ENCODE peak calls at places on chromosome 20, in six cellular contexts. C is psoas muscle, W is SK-N-SH, T is fibroblast of villous mesenchyme, J is heart left ventricle, L is fibroblast of lung. R is an unnamed sample.

GRCh38 chr20:51910202-51911050 is 108.1 kb upstream of the SALL4 start:
- DNase-seq in T (peak; percentile 26), C (no peak), J (no peak), L (peak; percentile 75), W (peak; percentile 36), R (no peak)

GRCh38 chr20:47360207-47360488 is 3.6 kb upstream of the ZMYND8 start:
- DNase-seq in T (peak; percentile 90), C (no peak), W (no peak), L (peak; percentile 44), J (no peak), R (peak; percentile 84)

GRCh38 chr20:731891-732560 is 36.3 kb downstream of the SLC52A3 start:
- DNase-seq in J (no peak), W (no peak), C (no peak), T (no peak), L (no peak), R (peak; percentile 10)

GRCh38 chr20:9993133-9993532 is 41.7 kb upstream of the ANKEF1 start:
- DNase-seq in L (no peak), W (no peak), C (no peak), J (no peak), T (no peak), R (no peak)

GRCh38 chr20:32585011-32585518 is at the start of gene NOL4L:
- DNase-seq in C (no peak), T (peak; percentile 22), W (peak; percentile 81), J (peak; percentile 47), L (peak; percentile 32), R (peak; percentile 3)

GRCh38 chr20:11958852-11959251 is 41.2 kb downstream of the BTBD3 start:
- DNase-seq in C (no peak), L (peak; percentile 3), T (no peak), J (peak; percentile 30), W (no peak), R (peak; percentile 2)

GRCh38 chr20:50453533-50453932 is 56.6 kb upstream of the PTPN1 start:
- DNase-seq in J (no peak), W (no peak), L (no peak), C (no peak), T (no peak), R (no peak)

GRCh38 chr20:137668-138131 is 4.7 kb upstream of the DEFB126 start:
- DNase-seq in L (no peak), J (no peak), W (peak; percentile 36), T (no peak), C (no peak), R (peak; percentile 6)

GRCh38 chr20:4787069-4787468 is 65.4 kb downstream of the PRND start:
- DNase-seq in W (no peak), T (peak; percentile 8), L (peak; percentile 29), J (no peak), C (no peak), R (peak; percentile 81)

GRCh38 chr20:41344477-41344876 is 3.9 kb downstream of the LPIN3 start:
- DNase-seq in T (no peak), J (peak; percentile 21), L (no peak), W (peak; percentile 13), C (no peak), R (no peak)

GRCh38 chr20:32285621-32286334 is 8.3 kb downstream of the KIF3B start:
- DNase-seq in L (peak; percentile 36), C (no peak), W (no peak), T (peak; percentile 60), J (no peak), R (peak; percentile 62)

GRCh38 chr20:49395183-49395582 is 87.3 kb downstream of the KCNB1 start:
- DNase-seq in L (no peak), J (no peak), T (peak; percentile 5), W (no peak), C (peak; percentile 47), R (peak; percentile 45)

GRCh38 chr20:1225263-1225728 is 548 bp upstream of the RAD21L1 start:
- DNase-seq in L (no peak), T (no peak), W (no peak), J (peak; percentile 36), C (no peak), R (no peak)

GRCh38 chr20:791056-791455 is 22.8 kb upstream of the SLC52A3 start:
- DNase-seq in T (no peak), C (no peak), W (no peak), J (no peak), L (no peak), R (no peak)

GRCh38 chr20:8139899-8140298 is 7.8 kb downstream of the PLCB1 start:
- DNase-seq in T (no peak), L (no peak), J (no peak), C (no peak), W (no peak), R (no peak)

GRCh38 chr20:50921055-50921454 is 10.2 kb downstream of the ADNP start:
- DNase-seq in L (peak; percentile 23), T (peak; percentile 47), W (no peak), C (no peak), J (no peak), R (peak; percentile 62)

GRCh38 chr20:63831696-63832686 is 927 bp upstream of the ZBTB46 start:
- DNase-seq in J (peak; percentile 75), C (peak; percentile 49), T (peak; percentile 65), W (peak; percentile 70), L (peak; percentile 32), R (no peak)

GRCh38 chr20:57260065-57260958 is 6.1 kb downstream of the BMP7 start:
- DNase-seq in J (peak; percentile 35), T (no peak), L (no peak), W (no peak), C (no peak), R (no peak)

GRCh38 chr20:13173201-13173600 is 47.9 kb upstream of the ISM1 start:
- DNase-seq in T (no peak), L (no peak), C (no peak), J (no peak), W (no peak), R (no peak)

GRCh38 chr20:40326794-40327193 is 362.2 kb downstream of the MAFB start:
- DNase-seq in L (no peak), J (peak; percentile 23), W (no peak), T (no peak), C (no peak), R (peak; percentile 16)

GRCh38 chr20:47265984-47266383 is 90.5 kb downstream of the ZMYND8 start:
- DNase-seq in J (no peak), C (no peak), W (no peak), L (no peak), T (no peak), R (no peak)

GRCh38 chr20:50478162-50479036 is 31.8 kb upstream of the PTPN1 start:
- DNase-seq in L (peak; percentile 54), C (peak; percentile 61), T (peak; percentile 77), J (peak; percentile 61), W (peak; percentile 44), R (peak; percentile 68)

GRCh38 chr20:23129891-23130621 is 43.9 kb upstream of the CD93 start:
- DNase-seq in T (no peak), C (no peak), L (no peak), W (no peak), J (no peak), R (no peak)

GRCh38 chr20:18176318-18176785 is 38.7 kb downstream of the KAT14 start:
- DNase-seq in T (no peak), C (no peak), W (no peak), L (no peak), J (no peak), R (no peak)

GRCh38 chr20:40268321-40269075 is 420.5 kb downstream of the MAFB start:
- DNase-seq in L (no peak), J (no peak), W (no peak), T (peak; percentile 62), C (no peak), R (no peak)

GRCh38 chr20:21077809-21078345 is 28.3 kb downstream of the LINC00237 start:
- DNase-seq in C (no peak), W (no peak), L (no peak), J (no peak), T (no peak), R (no peak)

GRCh38 chr20:14335122-14335521 is 2.3 kb downstream of the FLRT3 start:
- DNase-seq in C (no peak), W (no peak), T (no peak), J (no peak), L (no peak), R (no peak)

GRCh38 chr20:44689809-44690208 is 25.4 kb upstream of the CCN5 start:
- DNase-seq in L (no peak), J (no peak), C (no peak), W (peak; percentile 4), T (no peak), R (no peak)

GRCh38 chr20:44690781-44691423 is 24.3 kb upstream of the CCN5 start:
- DNase-seq in J (peak; percentile 44), W (no peak), T (no peak), C (no peak), L (no peak), R (peak; percentile 53)

GRCh38 chr20:44686934-44687333 is 28.2 kb upstream of the CCN5 start:
- DNase-seq in W (no peak), T (no peak), J (no peak), L (no peak), C (no peak), R (no peak)

GRCh38 chr20:44691424-44692423 is 23.4 kb upstream of the CCN5 start:
- DNase-seq in W (peak; percentile 3), T (no peak), J (peak; percentile 91), C (peak; percentile 80), L (peak; percentile 59), R (peak; percentile 79)

GRCh38 chr20:44688053-44688625 is 27.0 kb upstream of the CCN5 start:
- DNase-seq in C (no peak), W (no peak), L (no peak), J (no peak), T (no peak), R (no peak)
- TF ChIP-seq CTCF in C (no peak), W (peak; percentile 35), L (no peak), J (no peak), T (no peak), R (no peak)

GRCh38 chr20:54497931-54498718 is 22.7 kb downstream of the DOK5 start:
- DNase-seq in W (no peak), L (no peak), C (no peak), T (no peak), J (no peak), R (peak; percentile 30)
- H3K4me3 ChIP-seq in W (no peak overlapping the region), L (no peak overlapping the region), C (no peak overlapping the region), T (no peak overlapping the region), J (no peak overlapping the region), R (no peak overlapping the region)

DNA sequence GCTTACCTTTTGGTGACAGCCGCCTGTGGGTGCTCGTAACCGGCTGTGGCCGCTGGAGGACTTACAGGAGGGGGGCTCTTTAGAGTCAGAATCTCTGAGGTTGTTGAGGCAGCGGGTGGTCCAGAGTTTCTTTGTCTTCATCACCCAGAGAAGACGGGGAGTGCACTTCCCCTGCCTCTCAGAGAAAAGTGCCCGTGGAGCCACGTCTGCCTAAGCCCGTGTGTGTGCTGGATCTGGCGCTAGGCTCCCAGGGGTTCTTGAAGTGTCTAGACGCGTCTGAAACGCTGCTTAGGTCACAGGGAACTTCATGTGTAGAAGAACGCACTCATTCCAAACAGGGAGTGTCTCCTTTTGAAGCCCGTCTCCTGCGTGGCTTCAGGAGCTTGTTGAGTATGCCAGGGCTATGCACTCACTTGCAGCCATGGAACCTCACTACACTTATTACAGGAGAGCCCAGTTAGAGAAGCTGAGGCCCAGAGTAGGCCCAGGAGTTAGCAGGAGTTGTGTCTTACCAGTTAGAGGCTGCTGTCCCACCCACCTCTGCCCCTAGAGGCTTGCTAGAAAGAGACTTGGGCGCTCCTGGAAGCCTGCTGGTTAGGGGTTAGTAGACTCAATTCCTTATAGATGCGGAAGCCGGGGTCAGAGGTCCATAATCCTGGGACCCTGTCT is 1.3 kb downstream of the LSM14B start:
- DNase-seq in W (no peak), J (no peak), L (peak; percentile 65), C (no peak), T (peak; percentile 68), R (peak; percentile 56)
- TF ChIP-seq CTCF in W (peak; percentile 19), J (no peak), L (peak; percentile 8), C (no peak), T (peak; percentile 23), R (no peak)

GRCh38 chr20:58854638-58855471 is 2.3 kb downstream of the GNAS start:
- DNase-seq in W (peak; percentile 57), J (no peak), C (no peak), L (no peak), T (no peak), R (no peak)
- H3K4me3 ChIP-seq in W (peak overlapping the region; percentile 37), J (peak overlapping the region; percentile 40), C (peak overlapping the region; percentile 57), L (no peak overlapping the region), T (peak overlapping the region; percentile 23), R (no peak overlapping the region)

R was measured in fibroblast of mammary gland.